ENCODE peak calls at places on chromosomes 2 and 18, in four cellular contexts. U, E, M and L are unnamed samples.

GRCh38 chr18:12621737-12622306 is 36.1 kb downstream of the SPIRE1 start:
- DNase-seq in U (no peak), E (peak; percentile 55), M (peak; percentile 45), L (peak; percentile 51)

GRCh38 chr18:39636931-39637330 is 2071.3 kb upstream of the CELF4 start:
- DNase-seq in U (no peak), E (no peak), M (no peak), L (no peak)

GRCh38 chr2:61640406-61640805 is 102.2 kb upstream of the XPO1 start:
- DNase-seq in U (no peak), E (no peak), M (no peak), L (no peak)

GRCh38 chr18:56873441-56874140 is 222.4 kb downstream of the WDR7 start:
- DNase-seq in U (peak; percentile 51), E (peak; percentile 55), M (peak; percentile 31), L (peak; percentile 50)

GRCh38 chr2:19352946-19353720 is 5.3 kb downstream of the OSR1 start:
- DNase-seq in U (no peak), E (no peak), M (no peak), L (no peak)

GRCh38 chr2:85390941-85391669 is 19.1 kb downstream of the CAPG start:
- DNase-seq in U (peak; percentile 74), E (peak; percentile 44), M (peak; percentile 58), L (peak; percentile 62)

GRCh38 chr2:212990697-212991096 is 160.7 kb downstream of the IKZF2 start:
- DNase-seq in U (no peak), E (peak; percentile 36), M (no peak), L (peak; percentile 81)

GRCh38 chr2:191401287-191401686 is 156.1 kb downstream of the MYO1B start:
- DNase-seq in U (no peak), E (peak; percentile 65), M (peak; percentile 66), L (peak; percentile 74)

GRCh38 chr2:218993345-218994315 is at the start of gene CRYBA2:
- DNase-seq in U (peak; percentile 18), E (peak; percentile 7), M (no peak), L (peak; percentile 6)
- TF ChIP-seq CTCF in U (no peak), E (no peak), M (no peak), L (no peak)

DNA sequence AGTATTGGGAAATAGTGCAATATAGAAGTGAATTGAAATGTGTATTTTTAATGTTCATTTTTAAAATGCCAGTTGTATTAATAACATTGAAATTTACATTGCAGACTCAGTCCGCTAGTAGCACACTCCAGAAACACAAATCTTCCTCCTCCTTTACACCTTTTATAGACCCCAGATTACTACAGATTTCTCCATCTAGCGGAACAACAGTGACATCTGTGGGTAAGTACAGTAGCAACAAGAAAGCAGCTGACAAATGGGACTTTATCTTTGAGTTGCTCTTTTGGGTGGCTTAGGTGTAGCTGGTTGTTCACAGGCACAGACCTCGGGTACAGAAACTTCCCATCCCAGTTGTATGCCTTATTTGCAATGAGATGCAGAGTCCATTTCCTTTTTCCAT is 118.2 kb upstream of the IL1R2 start:
- DNase-seq in U (no peak), E (peak; percentile 24), M (no peak), L (peak; percentile 38)
- TF ChIP-seq CTCF in U (no peak), E (peak; percentile 14), M (no peak), L (peak; percentile 44)

DNA sequence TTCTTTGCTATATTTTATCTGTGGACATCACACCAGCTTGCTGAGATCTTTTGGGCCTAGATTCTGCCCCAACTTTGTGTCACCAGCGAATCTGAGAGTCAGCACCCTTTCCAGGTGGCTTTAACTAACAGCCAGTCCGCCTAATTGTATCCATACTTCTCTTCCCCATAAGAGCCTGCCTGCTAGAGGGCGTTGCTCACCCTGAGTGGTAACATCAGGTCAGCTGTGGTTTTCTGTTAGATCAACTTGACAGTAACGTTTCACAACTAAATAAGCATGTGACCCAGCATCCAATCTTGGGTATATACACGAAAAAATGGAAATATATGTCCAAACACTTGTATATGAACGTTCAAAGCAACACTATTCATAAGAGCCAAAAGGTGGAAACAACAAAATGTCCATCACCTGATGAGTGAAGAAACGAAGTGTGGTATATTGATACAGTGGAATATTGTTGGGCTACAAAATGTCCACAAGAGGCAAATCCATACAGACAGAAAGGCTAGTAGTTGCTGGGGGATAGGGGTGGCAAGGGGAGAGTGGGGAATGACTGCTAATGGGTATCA is 24.9 kb downstream of the EFHD1 start:
- DNase-seq in U (no peak), E (peak; percentile 12), M (no peak), L (peak; percentile 63)
- TF ChIP-seq CTCF in U (no peak), E (no peak), M (no peak), L (peak; percentile 35)

GRCh38 chr2:230330206-230330605 is 3.2 kb downstream of the SP140L start:
- DNase-seq in U (no peak), E (no peak), M (no peak), L (no peak)

GRCh38 chr2:230328155-230328458 is 1.1 kb downstream of the SP140L start:
- DNase-seq in U (no peak), E (no peak), M (no peak), L (no peak)

GRCh38 chr2:230326453-230327417 is at the start of gene SP140L:
- DNase-seq in U (no peak), E (peak; percentile 84), M (peak; percentile 83), L (peak; percentile 87)

GRCh38 chr2:230325316-230326243 is 1.4 kb upstream of the SP140L start:
- DNase-seq in U (no peak), E (no peak), M (no peak), L (no peak)

DNA sequence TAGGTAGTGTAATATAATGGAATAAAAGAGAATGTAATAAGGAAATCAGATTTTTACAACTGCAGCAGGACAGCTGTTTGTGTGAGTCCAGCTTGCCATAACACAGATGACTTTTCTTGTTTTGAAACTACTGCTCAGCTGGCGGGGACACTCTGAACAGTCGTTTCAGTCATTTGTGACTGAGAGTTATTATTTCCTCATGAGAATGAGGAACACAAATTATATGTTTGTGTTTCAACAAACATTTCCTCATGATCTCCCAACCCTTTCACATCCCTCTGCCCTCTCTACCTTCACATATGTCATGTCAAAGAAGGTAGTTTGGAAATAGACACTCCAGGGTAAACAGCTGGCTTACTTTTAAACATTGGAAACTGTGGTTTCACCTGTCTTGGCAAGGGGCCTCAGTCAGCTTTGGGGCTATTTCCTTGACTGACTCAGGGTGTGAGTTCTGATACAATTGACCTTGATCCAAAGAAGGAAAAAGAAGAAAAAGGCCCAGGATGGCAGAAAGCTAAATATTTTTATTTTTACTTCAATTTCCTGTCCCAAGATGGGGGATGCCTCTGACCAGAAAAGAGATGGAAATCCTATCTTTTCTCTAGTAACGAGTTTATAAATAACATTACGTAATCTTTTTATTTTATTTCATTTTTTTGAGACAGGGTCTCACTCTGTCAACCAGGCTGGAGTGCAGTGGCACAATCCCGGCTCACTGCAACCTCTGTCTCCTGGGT is 593 bp downstream of the SP140L start:
- DNase-seq in U (no peak), E (no peak), M (no peak), L (no peak)
- TF ChIP-seq CTCF in U (no peak), E (no peak), M (no peak), L (no peak)

DNA sequence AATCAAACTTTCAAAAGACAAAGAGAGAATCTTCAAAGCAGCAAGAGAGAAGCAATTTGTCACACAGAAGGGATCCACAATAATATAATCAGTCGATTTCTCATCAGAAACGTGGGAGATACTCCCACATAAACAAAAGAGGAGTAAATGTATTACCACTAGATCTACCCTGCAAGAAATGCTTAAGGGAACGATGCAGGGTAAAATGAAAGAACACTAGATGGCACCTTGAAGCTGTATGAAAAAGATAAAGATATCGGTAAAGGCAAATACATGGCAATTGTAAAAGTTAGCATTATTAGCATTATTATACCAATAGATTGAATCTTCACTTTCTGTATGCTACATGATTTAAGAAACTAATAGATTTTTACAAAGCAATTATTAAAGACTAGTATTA is 677.0 kb downstream of the SUCLG1 start:
- DNase-seq in U (no peak), E (no peak), M (no peak), L (no peak)
- TF ChIP-seq CTCF in U (no peak), E (no peak), M (no peak), L (no peak)

GRCh38 chr18:297936-298335 is 30.1 kb upstream of the THOC1 start:
- DNase-seq in U (no peak), E (no peak), M (no peak), L (no peak)

GRCh38 chr18:286515-287310 is 18.9 kb upstream of the THOC1 start:
- DNase-seq in U (no peak), E (peak; percentile 66), M (peak; percentile 63), L (peak; percentile 66)

GRCh38 chr18:295756-296155 is 27.9 kb upstream of the THOC1 start:
- DNase-seq in U (no peak), E (peak; percentile 38), M (peak; percentile 54), L (peak; percentile 3)

GRCh38 chr18:293557-293956 is 25.7 kb upstream of the THOC1 start:
- DNase-seq in U (no peak), E (peak; percentile 58), M (peak; percentile 62), L (peak; percentile 70)

DNA sequence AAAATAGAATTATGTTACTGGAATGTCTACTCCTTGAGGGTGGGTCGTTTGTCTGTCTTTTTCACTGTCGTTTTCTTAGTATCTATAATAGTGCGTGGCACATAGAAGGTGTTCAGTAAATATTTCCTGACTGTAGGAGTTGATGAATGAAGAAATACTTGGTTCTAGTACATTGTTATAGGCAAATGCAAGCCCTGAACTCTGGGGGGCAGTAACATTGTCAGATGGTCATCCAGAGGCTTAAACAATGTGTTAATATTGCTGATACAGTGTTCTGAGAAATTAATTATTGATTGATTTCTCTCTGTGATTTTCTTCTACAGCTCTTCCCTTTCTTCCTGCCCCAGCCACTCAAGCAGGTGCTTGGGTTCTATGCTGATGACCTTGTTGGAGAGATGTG is 24.4 kb upstream of the THOC1 start:
- DNase-seq in U (no peak), E (peak; percentile 21), M (no peak), L (peak; percentile 48)
- TF ChIP-seq CTCF in U (no peak), E (peak; percentile 44), M (peak; percentile 22), L (peak; percentile 58)